ENCODE peak calls at places on chromosomes 5 and 9, in six cellular contexts. One of them, this sample, is unnamed.
A peak's percentile ranks its signal among the peaks of the same experiment; 100 is the strongest.

GRCh38 chr5:91033370-91033769 is 349.7 kb downstream of the ARRDC3 start:
- DNase-seq in IMR-90: no peak
- DNase-seq in mesenchymal stem cell: no peak
- DNase-seq in H9: no peak
- DNase-seq in neuronal stem cell: no peak
- DNase-seq in H1: no peak
- DNase-seq in this sample: no peak

GRCh38 chr9:5629312-5630037 is 568 bp downstream of the RIC1 start:
- DNase-seq in mesenchymal stem cell: peak; percentile 71
- DNase-seq in H9: peak; percentile 39
- DNase-seq in IMR-90: no peak
- DNase-seq in H1: no peak
- DNase-seq in neuronal stem cell: peak; percentile 17
- DNase-seq in this sample: peak; percentile 60

GRCh38 chr5:59401637-59402036 is 491.9 kb downstream of the PDE4D start:
- DNase-seq in H1: no peak
- DNase-seq in H9: no peak
- DNase-seq in IMR-90: no peak
- DNase-seq in neuronal stem cell: no peak
- DNase-seq in mesenchymal stem cell: no peak
- DNase-seq in this sample: no peak

GRCh38 chr5:89279458-89280036 is 396.6 kb upstream of the MEF2C start:
- DNase-seq in H9: no peak
- DNase-seq in H1: no peak
- DNase-seq in neuronal stem cell: no peak
- DNase-seq in mesenchymal stem cell: no peak
- DNase-seq in IMR-90: no peak
- DNase-seq in this sample: no peak

GRCh38 chr5:143544606-143545005 is 141.1 kb upstream of the NR3C1 start:
- DNase-seq in IMR-90: no peak
- DNase-seq in neuronal stem cell: no peak
- DNase-seq in mesenchymal stem cell: no peak
- DNase-seq in H1: no peak
- DNase-seq in H9: no peak
- DNase-seq in this sample: no peak

GRCh38 chr5:82176115-82176514 is 102.0 kb downstream of the RPS23 start:
- DNase-seq in IMR-90: peak; percentile 27
- DNase-seq in mesenchymal stem cell: no peak
- DNase-seq in neuronal stem cell: no peak
- DNase-seq in H9: no peak
- DNase-seq in H1: no peak
- DNase-seq in this sample: peak; percentile 16

GRCh38 chr9:93116049-93116961 is 17.7 kb downstream of the NINJ1 start:
- DNase-seq in H9: no peak
- DNase-seq in H1: no peak
- DNase-seq in IMR-90: peak; percentile 72
- DNase-seq in mesenchymal stem cell: peak; percentile 90
- DNase-seq in neuronal stem cell: no peak
- DNase-seq in this sample: peak; percentile 50

GRCh38 chr9:134545213-134546211 is 96.1 kb upstream of the COL5A1 start:
- DNase-seq in H9: no peak
- DNase-seq in mesenchymal stem cell: peak; percentile 95
- DNase-seq in IMR-90: peak; percentile 72
- DNase-seq in neuronal stem cell: no peak
- DNase-seq in H1: no peak
- DNase-seq in this sample: no peak

GRCh38 chr9:27529316-27530278 is at the start of gene MOB3B:
- DNase-seq in H1: no peak
- DNase-seq in mesenchymal stem cell: peak; percentile 75
- DNase-seq in IMR-90: peak; percentile 50
- DNase-seq in H9: peak; percentile 82
- DNase-seq in neuronal stem cell: peak; percentile 82
- DNase-seq in this sample: peak; percentile 53

GRCh38 chr9:86315088-86315487 is 32.8 kb upstream of the ISCA1 start:
- DNase-seq in neuronal stem cell: no peak
- DNase-seq in H9: no peak
- DNase-seq in IMR-90: no peak
- DNase-seq in mesenchymal stem cell: no peak
- DNase-seq in H1: no peak
- DNase-seq in this sample: peak; percentile 77

GRCh38 chr5:33049845-33050244 is 338.7 kb downstream of the NPR3 start:
- DNase-seq in H9: no peak
- DNase-seq in IMR-90: peak; percentile 94
- DNase-seq in H1: no peak
- DNase-seq in mesenchymal stem cell: peak; percentile 89
- DNase-seq in neuronal stem cell: no peak
- DNase-seq in this sample: peak; percentile 40

GRCh38 chr5:14193496-14193895 is 50.4 kb downstream of the TRIO start:
- DNase-seq in IMR-90: no peak
- DNase-seq in neuronal stem cell: no peak
- DNase-seq in mesenchymal stem cell: peak; percentile 67
- DNase-seq in H9: no peak
- DNase-seq in H1: no peak
- DNase-seq in this sample: no peak

GRCh38 chr9:137294684-137295312 is 7.3 kb downstream of the NRARP start:
- DNase-seq in neuronal stem cell: no peak
- DNase-seq in H1: no peak
- DNase-seq in mesenchymal stem cell: peak; percentile 54
- DNase-seq in IMR-90: peak; percentile 27
- DNase-seq in H9: peak; percentile 71
- DNase-seq in this sample: peak; percentile 22

GRCh38 chr5:31656806-31657205 is 17.9 kb downstream of the PDZD2 start:
- DNase-seq in IMR-90: no peak
- DNase-seq in mesenchymal stem cell: no peak
- DNase-seq in H9: no peak
- DNase-seq in H1: no peak
- DNase-seq in neuronal stem cell: no peak
- DNase-seq in this sample: no peak

GRCh38 chr5:52710972-52711596 is 76.6 kb upstream of the ITGA1 start:
- DNase-seq in mesenchymal stem cell: peak; percentile 55
- DNase-seq in H1: no peak
- DNase-seq in neuronal stem cell: no peak
- DNase-seq in IMR-90: no peak
- DNase-seq in H9: no peak
- DNase-seq in this sample: no peak

GRCh38 chr5:96861044-96861443 is 15.3 kb upstream of the ERAP2 start:
- DNase-seq in neuronal stem cell: no peak
- DNase-seq in IMR-90: no peak
- DNase-seq in mesenchymal stem cell: no peak
- DNase-seq in H1: no peak
- DNase-seq in H9: no peak
- DNase-seq in this sample: no peak

DNA sequence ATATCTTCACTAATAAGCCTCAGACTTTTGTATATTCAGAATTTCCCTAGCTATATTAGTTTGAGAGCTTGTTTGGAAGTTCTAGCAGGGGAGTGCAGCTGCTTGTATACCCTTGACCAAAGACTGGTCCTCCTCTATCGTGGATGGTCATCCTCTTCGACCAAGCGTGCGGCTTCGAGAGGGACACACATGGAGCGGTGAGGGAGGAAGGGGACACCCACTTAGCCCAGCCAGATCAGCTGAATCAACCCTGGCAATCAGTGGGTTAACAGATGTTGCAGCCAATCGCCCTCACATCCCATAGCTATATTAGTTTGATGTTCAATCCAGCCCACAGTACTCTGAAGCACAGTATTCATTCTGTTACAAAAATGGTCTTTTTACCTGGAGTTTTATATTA is 3.2 kb downstream of the CAVIN4 start:
- DNase-seq in H9: no peak
- DNase-seq in neuronal stem cell: no peak
- DNase-seq in H1: no peak
- DNase-seq in IMR-90: no peak
- DNase-seq in mesenchymal stem cell: no peak
- DNase-seq in this sample: no peak
- H4K91ac ChIP-seq in H9: no peak overlapping the region
- H4K91ac ChIP-seq in neuronal stem cell: no peak overlapping the region
- H4K91ac ChIP-seq in H1: no peak overlapping the region
- H4K91ac ChIP-seq in IMR-90: no peak overlapping the region
- H4K91ac ChIP-seq in mesenchymal stem cell: no peak overlapping the region
- H4K91ac ChIP-seq in this sample: no peak overlapping the region

GRCh38 chr5:55393501-55394175 is 85.8 kb downstream of the MTREX start:
- DNase-seq in mesenchymal stem cell: no peak
- DNase-seq in IMR-90: no peak
- DNase-seq in H9: no peak
- DNase-seq in neuronal stem cell: no peak
- DNase-seq in H1: no peak
- DNase-seq in this sample: no peak
- H4K91ac ChIP-seq in mesenchymal stem cell: no peak overlapping the region
- H4K91ac ChIP-seq in IMR-90: no peak overlapping the region
- H4K91ac ChIP-seq in H9: no peak overlapping the region
- H4K91ac ChIP-seq in neuronal stem cell: no peak overlapping the region
- H4K91ac ChIP-seq in H1: no peak overlapping the region
- H4K91ac ChIP-seq in this sample: no peak overlapping the region

DNA sequence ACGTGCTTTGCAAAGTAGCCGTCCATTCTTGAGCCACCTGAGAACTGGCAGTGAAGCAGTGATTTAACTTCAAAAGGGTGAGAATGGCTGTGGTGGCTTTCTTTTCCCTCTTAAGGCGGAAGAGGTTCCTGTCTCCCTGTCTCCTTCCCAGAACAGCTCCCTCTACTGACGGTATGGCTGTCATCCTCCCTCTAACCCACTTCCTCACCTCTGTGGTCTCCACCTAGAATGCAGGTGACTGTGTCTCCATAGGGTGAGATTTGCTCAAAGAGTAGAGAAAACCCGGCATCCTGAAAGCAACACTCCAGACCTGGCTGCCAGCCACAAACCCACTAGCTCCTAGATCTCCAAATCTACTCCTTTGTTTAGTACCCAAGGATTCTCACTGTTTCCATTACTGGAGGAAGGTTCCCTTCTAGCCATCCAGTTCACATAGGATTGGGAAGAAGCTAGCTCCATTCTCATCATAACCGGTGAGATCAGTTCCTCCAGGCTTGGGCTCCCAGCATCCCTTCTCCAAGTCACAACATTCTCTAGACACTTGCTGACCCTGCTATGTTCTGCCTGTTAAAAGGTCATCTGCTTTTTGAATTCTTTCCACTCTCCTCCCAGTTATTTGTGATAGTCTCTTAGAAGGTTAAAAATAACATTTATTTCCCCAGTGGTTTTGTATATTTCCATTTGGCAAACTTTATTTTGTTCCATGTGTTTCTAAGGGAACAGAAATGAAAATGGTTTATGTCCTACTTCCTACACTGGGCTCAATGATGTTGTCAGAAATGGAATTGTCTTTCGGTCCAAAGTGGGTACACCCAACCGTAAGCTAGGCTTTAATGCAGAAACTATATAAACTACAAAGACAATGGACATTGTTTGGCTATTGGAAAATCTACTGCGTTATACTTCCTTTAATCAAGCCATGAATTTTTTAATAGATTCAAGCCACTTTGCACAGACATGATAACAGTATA is 269.4 kb downstream of the CWC27 start:
- DNase-seq in neuronal stem cell: no peak
- DNase-seq in mesenchymal stem cell: peak; percentile 22
- DNase-seq in IMR-90: no peak
- DNase-seq in H9: peak; percentile 82
- DNase-seq in H1: peak; percentile 44
- DNase-seq in this sample: peak; percentile 57
- H4K91ac ChIP-seq in neuronal stem cell: no peak overlapping the region
- H4K91ac ChIP-seq in mesenchymal stem cell: peak overlapping the region; percentile 14
- H4K91ac ChIP-seq in IMR-90: peak overlapping the region; percentile 77
- H4K91ac ChIP-seq in H9: no peak overlapping the region
- H4K91ac ChIP-seq in H1: no peak overlapping the region
- H4K91ac ChIP-seq in this sample: peak overlapping the region; percentile 99

GRCh38 chr9:2628926-2629325 is 7.3 kb downstream of the VLDLR start:
- DNase-seq in H9: no peak
- DNase-seq in mesenchymal stem cell: no peak
- DNase-seq in neuronal stem cell: no peak
- DNase-seq in H1: no peak
- DNase-seq in IMR-90: no peak
- DNase-seq in this sample: no peak
- H4K91ac ChIP-seq in H9: no peak overlapping the region
- H4K91ac ChIP-seq in mesenchymal stem cell: no peak overlapping the region
- H4K91ac ChIP-seq in neuronal stem cell: no peak overlapping the region
- H4K91ac ChIP-seq in H1: no peak overlapping the region
- H4K91ac ChIP-seq in IMR-90: no peak overlapping the region
- H4K91ac ChIP-seq in this sample: no peak overlapping the region

DNA sequence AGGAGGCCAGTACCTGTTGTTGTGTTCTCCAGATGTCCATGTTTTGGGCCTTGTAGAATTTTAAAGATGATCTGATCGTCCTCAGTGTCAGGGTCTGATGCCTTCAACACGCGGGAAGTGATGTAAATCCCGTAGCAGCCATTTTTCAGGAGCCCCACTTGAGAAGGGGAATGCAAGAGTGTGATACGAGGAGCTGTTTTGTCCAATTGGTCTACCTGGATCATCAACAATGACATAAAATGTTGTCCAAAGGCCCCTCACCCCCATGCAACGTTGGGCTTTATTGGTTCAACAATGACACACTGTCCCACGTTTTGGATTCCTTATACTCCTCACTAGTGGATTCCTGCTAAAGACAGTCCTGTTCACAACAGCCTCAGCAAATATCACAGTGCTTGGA is 48.1 kb upstream of the CER1 start:
- DNase-seq in IMR-90: no peak
- DNase-seq in mesenchymal stem cell: no peak
- DNase-seq in neuronal stem cell: no peak
- DNase-seq in H9: no peak
- DNase-seq in H1: no peak
- DNase-seq in this sample: no peak
- H4K91ac ChIP-seq in IMR-90: no peak overlapping the region
- H4K91ac ChIP-seq in mesenchymal stem cell: no peak overlapping the region
- H4K91ac ChIP-seq in neuronal stem cell: no peak overlapping the region
- H4K91ac ChIP-seq in H9: no peak overlapping the region
- H4K91ac ChIP-seq in H1: no peak overlapping the region
- H4K91ac ChIP-seq in this sample: no peak overlapping the region

GRCh38 chr5:80142996-80143395 is 107.8 kb downstream of the THBS4 start:
- DNase-seq in H9: no peak
- DNase-seq in IMR-90: no peak
- DNase-seq in neuronal stem cell: no peak
- DNase-seq in mesenchymal stem cell: no peak
- DNase-seq in H1: no peak
- DNase-seq in this sample: no peak

GRCh38 chr5:80139573-80139972 is 104.4 kb downstream of the THBS4 start:
- DNase-seq in IMR-90: no peak
- DNase-seq in neuronal stem cell: no peak
- DNase-seq in mesenchymal stem cell: no peak
- DNase-seq in H1: no peak
- DNase-seq in H9: no peak
- DNase-seq in this sample: no peak

GRCh38 chr5:80141681-80142080 is 106.5 kb downstream of the THBS4 start:
- DNase-seq in mesenchymal stem cell: no peak
- DNase-seq in IMR-90: no peak
- DNase-seq in H1: no peak
- DNase-seq in neuronal stem cell: no peak
- DNase-seq in H9: no peak
- DNase-seq in this sample: no peak

GRCh38 chr5:80141147-80141671 is 106.1 kb downstream of the THBS4 start:
- DNase-seq in IMR-90: peak; percentile 15
- DNase-seq in mesenchymal stem cell: peak; percentile 75
- DNase-seq in neuronal stem cell: peak; percentile 63
- DNase-seq in H9: peak; percentile 89
- DNase-seq in H1: peak; percentile 61
- DNase-seq in this sample: no peak

GRCh38 chr5:80140496-80140895 is 105.3 kb downstream of the THBS4 start:
- DNase-seq in mesenchymal stem cell: no peak
- DNase-seq in H9: no peak
- DNase-seq in H1: no peak
- DNase-seq in IMR-90: no peak
- DNase-seq in neuronal stem cell: no peak
- DNase-seq in this sample: no peak
- H4K91ac ChIP-seq in mesenchymal stem cell: no peak overlapping the region
- H4K91ac ChIP-seq in H9: no peak overlapping the region
- H4K91ac ChIP-seq in H1: no peak overlapping the region
- H4K91ac ChIP-seq in IMR-90: no peak overlapping the region
- H4K91ac ChIP-seq in neuronal stem cell: no peak overlapping the region
- H4K91ac ChIP-seq in this sample: no peak overlapping the region